ENCODE peak calls at places on chromosomes 7 and 10, in four cellular contexts. O is esophagus squamous epithelium; M is CD4-positive, alpha-beta T cell; P is MM.1S. V is an unnamed sample.

GRCh38 chr10:96448021-96448457 is 65.7 kb downstream of the TLL2 start:
- DNase-seq in O (no peak), M (no peak), P (no peak), V (no peak)

GRCh38 chr7:89170628-89171027 is 375.1 kb upstream of the TEX47 start:
- DNase-seq in O (no peak), M (no peak), P (no peak), V (no peak)

GRCh38 chr7:5500777-5501350 is 77.2 kb upstream of the TNRC18 start:
- DNase-seq in O (no peak), M (no peak), P (no peak), V (no peak)

GRCh38 chr7:108413782-108414492 is 42.3 kb downstream of the NRCAM start:
- DNase-seq in O (no peak), M (no peak), P (no peak), V (no peak)

GRCh38 chr10:13686331-13686752 is 99.6 kb downstream of the PRPF18 start:
- DNase-seq in O (no peak), M (no peak), P (no peak), V (no peak)

GRCh38 chr7:104642551-104642950 is 314.1 kb downstream of the LHFPL3 start:
- DNase-seq in O (no peak), M (no peak), P (no peak), V (no peak)

GRCh38 chr7:34208878-34209621 is 303.7 kb downstream of the BMPER start:
- DNase-seq in O (no peak), M (no peak), P (no peak), V (no peak)

GRCh38 chr7:107958764-107959526 is 44.0 kb downstream of the LAMB1 start:
- DNase-seq in O (no peak), M (no peak), P (no peak), V (no peak)

GRCh38 chr10:72834183-72834825 is 59.2 kb upstream of the OIT3 start:
- DNase-seq in O (no peak), M (peak), P (peak), V (no peak)

GRCh38 chr7:5526190-5527037 is 102.8 kb upstream of the TNRC18 start:
- DNase-seq in O (no peak), M (no peak), P (peak), V (no peak)

GRCh38 chr7:111101856-111102646 is 11.1 kb downstream of the LRRN3 start:
- DNase-seq in O (no peak), M (no peak), P (no peak), V (no peak)

GRCh38 chr10:104367856-104368255 is 14.2 kb downstream of the CFAP58 start:
- DNase-seq in O (no peak), M (no peak), P (no peak), V (no peak)

GRCh38 chr10:30433286-30433778 is 652 bp upstream of the MAP3K8 start:
- DNase-seq in O (peak), M (no peak), P (peak), V (peak)

GRCh38 chr7:15555385-15555859 is 6.4 kb downstream of the AGMO start:
- DNase-seq in O (no peak), M (no peak), P (no peak), V (no peak)

GRCh38 chr7:117157121-117157870 is 165.6 kb downstream of the WNT2 start:
- DNase-seq in O (no peak), M (no peak), P (no peak), V (no peak)

GRCh38 chr10:63700209-63700934 is 179.2 kb downstream of the REEP3 start:
- DNase-seq in O (no peak), M (no peak), P (no peak), V (no peak)

GRCh38 chr7:97016392-97017196 is 8.0 kb downstream of the DLX5 start:
- DNase-seq in O (no peak), M (no peak), P (no peak), V (no peak)

GRCh38 chr7:30285531-30286284 is 1.3 kb downstream of the ZNRF2 start:
- DNase-seq in O (no peak), M (peak), P (peak), V (no peak)

GRCh38 chr7:91408388-91409154 is 144.3 kb downstream of the FZD1 start:
- DNase-seq in O (no peak), M (no peak), P (no peak), V (no peak)

GRCh38 chr7:20954711-20955641 is 168.3 kb upstream of the SP8 start:
- DNase-seq in O (no peak), M (no peak), P (no peak), V (no peak)

GRCh38 chr7:32937344-32938174 is 19.7 kb upstream of the FKBP9 start:
- DNase-seq in O (no peak), M (no peak), P (no peak), V (no peak)

GRCh38 chr10:124010024-124010423 is 83.4 kb downstream of the CHST15 start:
- DNase-seq in O (no peak), M (no peak), P (no peak), V (no peak)

GRCh38 chr7:29915481-29916215 is 74.0 kb downstream of the SCRN1 start:
- DNase-seq in O (no peak), M (no peak), P (no peak), V (no peak)

GRCh38 chr7:111041577-111041976 is 49.4 kb upstream of the LRRN3 start:
- DNase-seq in O (no peak), M (no peak), P (no peak), V (no peak)

GRCh38 chr10:7792541-7792940 is 4.6 kb downstream of the ATP5F1C start:
- DNase-seq in O (no peak), M (no peak), P (no peak), V (no peak)

GRCh38 chr10:24349379-24350110 is 140.6 kb downstream of the KIAA1217 start:
- DNase-seq in O (no peak), M (no peak), P (no peak), V (no peak)

GRCh38 chr7:17709127-17709526 is 231.2 kb downstream of the SNX13 start:
- DNase-seq in O (no peak), M (no peak), P (peak), V (no peak)

GRCh38 chr10:28734940-28735759 is 57.8 kb downstream of the BAMBI start:
- DNase-seq in O (no peak), M (no peak), P (no peak), V (no peak)

GRCh38 chr10:93193886-93194285 is 120.2 kb downstream of the CYP26A1 start:
- DNase-seq in O (no peak), M (no peak), P (no peak), V (no peak)

GRCh38 chr10:124525751-124526600 is 64.4 kb downstream of the LHPP start:
- DNase-seq in O (no peak), M (no peak), P (no peak), V (no peak)

GRCh38 chr10:4596951-4597350 is 229.1 kb upstream of the AKR1E2 start:
- DNase-seq in O (no peak), M (no peak), P (no peak), V (no peak)

GRCh38 chr7:110633313-110633712 is 457.6 kb upstream of the LRRN3 start:
- DNase-seq in O (no peak), M (no peak), P (peak), V (no peak)

GRCh38 chr7:41108821-41109220 is 594.1 kb downstream of the INHBA start:
- DNase-seq in O (no peak), M (no peak), P (no peak), V (no peak)

GRCh38 chr7:41107938-41108448 is 594.9 kb downstream of the INHBA start:
- DNase-seq in O (no peak), M (no peak), P (no peak), V (no peak)

GRCh38 chr7:41110186-41110585 is 592.7 kb downstream of the INHBA start:
- DNase-seq in O (no peak), M (no peak), P (no peak), V (no peak)

GRCh38 chr7:41104621-41105020 is 598.3 kb downstream of the INHBA start:
- DNase-seq in O (no peak), M (no peak), P (no peak), V (no peak)

GRCh38 chr7:41107330-41107937 is 595.5 kb downstream of the INHBA start:
- DNase-seq in O (no peak), M (no peak), P (no peak), V (no peak)
- TF ChIP-seq CTCF in O (no peak), M (no peak), P (no peak), V (no peak)

GRCh38 chr10:91740353-91740924 is 57.8 kb upstream of the TNKS2 start:
- DNase-seq in O (no peak), M (no peak), P (no peak), V (no peak)

GRCh38 chr10:91745086-91745831 is 53.0 kb upstream of the TNKS2 start:
- DNase-seq in O (no peak), M (no peak), P (peak), V (no peak)

GRCh38 chr10:91742189-91742588 is 56.0 kb upstream of the TNKS2 start:
- DNase-seq in O (no peak), M (no peak), P (no peak), V (no peak)

GRCh38 chr10:91743460-91743859 is 54.8 kb upstream of the TNKS2 start:
- DNase-seq in O (no peak), M (no peak), P (no peak), V (no peak)
- TF ChIP-seq CTCF in O (no peak), M (no peak), P (no peak), V (no peak)

GRCh38 chr7:55571534-55572377 is 546 bp downstream of the VOPP1 start:
- DNase-seq in O (no peak), M (peak), P (peak), V (no peak)
- TF ChIP-seq CTCF in O (no peak), M (no peak), P (no peak), V (peak)

DNA sequence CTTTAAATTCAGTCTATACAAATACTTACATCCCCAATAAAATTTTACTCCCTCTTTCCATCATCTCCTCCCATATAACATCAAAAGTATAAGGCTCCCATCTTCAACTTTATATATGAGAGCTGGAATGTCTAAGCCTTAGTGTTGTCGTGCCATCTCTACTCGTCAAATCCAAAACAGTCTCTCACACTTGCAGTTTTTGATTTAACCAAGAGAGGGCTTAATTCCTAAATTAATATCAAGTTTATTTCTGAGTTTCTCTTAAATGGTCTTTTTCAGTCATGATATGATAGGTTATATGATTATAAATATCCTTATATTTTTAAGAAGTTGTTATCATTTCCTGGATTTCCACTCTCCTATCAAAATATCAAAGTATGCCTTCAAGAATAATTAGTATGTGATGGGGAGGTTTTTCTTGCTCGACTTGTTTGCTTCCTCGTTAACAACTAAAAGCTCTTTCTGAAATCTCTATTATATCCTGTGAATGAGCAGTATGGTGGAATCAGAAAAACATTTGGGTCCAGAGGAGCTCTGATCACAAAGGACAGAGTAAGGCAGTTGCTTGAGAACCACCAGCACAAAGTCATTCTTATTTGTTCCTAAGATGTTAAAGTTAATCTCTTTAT is 12.5 kb upstream of the LIPK start:
- DNase-seq in O (no peak), M (no peak), P (no peak), V (no peak)
- TF ChIP-seq CTCF in O (no peak), M (peak), P (no peak), V (peak)

GRCh38 chr10:94496646-94497045 is 48.9 kb upstream of the HELLS start:
- DNase-seq in O (no peak), M (no peak), P (no peak), V (no peak)

GRCh38 chr10:94496010-94496409 is 49.6 kb upstream of the HELLS start:
- DNase-seq in O (no peak), M (no peak), P (no peak), V (no peak)

DNA sequence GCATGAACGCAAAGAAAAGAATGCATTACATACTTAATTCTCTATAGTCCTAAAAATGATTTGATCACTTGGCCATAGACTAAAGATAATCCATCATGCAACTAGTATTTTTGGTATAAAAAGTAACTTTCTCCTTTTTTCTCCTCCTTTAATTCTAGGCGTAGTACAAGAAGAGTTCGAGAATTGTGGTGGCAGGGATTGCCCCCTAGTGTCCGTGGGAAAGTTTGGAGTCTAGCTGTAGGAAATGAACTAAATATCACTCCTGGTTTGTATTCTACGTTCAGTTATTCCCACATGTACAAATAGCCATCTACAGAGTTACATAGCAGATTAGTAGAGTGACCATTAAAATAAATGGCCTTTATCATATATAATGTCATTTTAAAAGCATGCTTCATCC is 45.5 kb upstream of the HELLS start:
- DNase-seq in O (no peak), M (no peak), P (no peak), V (no peak)
- TF ChIP-seq CTCF in O (no peak), M (no peak), P (peak), V (peak)

GRCh38 chr7:143975617-143976016 is 21.0 kb downstream of the OR2F1 start:
- DNase-seq in O (no peak), M (no peak), P (no peak), V (no peak)
- TF ChIP-seq CTCF in O (no peak), M (no peak), P (no peak), V (no peak)

GRCh38 chr10:35533565-35533964 is 71.6 kb upstream of the GJD4 start:
- DNase-seq in O (no peak), M (no peak), P (no peak), V (no peak)

GRCh38 chr10:35535136-35535535 is 70.0 kb upstream of the GJD4 start:
- DNase-seq in O (no peak), M (no peak), P (no peak), V (no peak)

GRCh38 chr10:35532141-35532540 is 73.0 kb upstream of the GJD4 start:
- DNase-seq in O (no peak), M (no peak), P (no peak), V (no peak)

GRCh38 chr10:35540296-35541164 is 64.6 kb upstream of the GJD4 start:
- DNase-seq in O (no peak), M (no peak), P (no peak), V (no peak)

GRCh38 chr10:35536789-35537188 is 68.4 kb upstream of the GJD4 start:
- DNase-seq in O (no peak), M (no peak), P (no peak), V (no peak)
- TF ChIP-seq CTCF in O (no peak), M (no peak), P (no peak), V (no peak)

GRCh38 chr7:74183653-74184450 is 9.7 kb downstream of the EIF4H start:
- DNase-seq in O (no peak), M (no peak), P (no peak), V (no peak)
- TF ChIP-seq CTCF in O (no peak), M (no peak), P (peak), V (peak)

GRCh38 chr10:45596556-45596955 is 76.0 kb downstream of the ZFAND4 start:
- DNase-seq in O (no peak), M (no peak), P (no peak), V (no peak)

GRCh38 chr10:45592432-45592831 is 80.1 kb downstream of the ZFAND4 start:
- DNase-seq in O (no peak), M (no peak), P (no peak), V (no peak)

GRCh38 chr10:45593938-45594275 is 78.7 kb downstream of the ZFAND4 start:
- DNase-seq in O (no peak), M (no peak), P (no peak), V (no peak)

GRCh38 chr10:45592926-45593325 is 79.6 kb downstream of the ZFAND4 start:
- DNase-seq in O (no peak), M (no peak), P (no peak), V (no peak)

GRCh38 chr10:45594276-45595157 is 78.1 kb downstream of the ZFAND4 start:
- DNase-seq in O (peak), M (peak), P (peak), V (peak)
- TF ChIP-seq CTCF in O (peak), M (no peak), P (no peak), V (no peak)

GRCh38 chr10:117477961-117478670 is 64.4 kb upstream of the EMX2 start:
- DNase-seq in O (no peak), M (no peak), P (no peak), V (no peak)
- TF ChIP-seq CTCF in O (no peak), M (no peak), P (no peak), V (peak)